ENCODE peak calls at places on chromosomes 5 and 9, in five cellular contexts. J is uterus, L is HL-60, C is K562, S is foreskin keratinocyte. W is an unnamed sample.

GRCh38 chr5:123754167-123754840 is 242.3 kb downstream of the CSNK1G3 start:
- DNase-seq in J (no peak), S (no peak), L (no peak), C (no peak), W (no peak)

GRCh38 chr5:67493676-67494075 is 297.1 kb upstream of the CD180 start:
- DNase-seq in S (no peak), J (no peak), C (no peak), L (no peak), W (no peak)

GRCh38 chr9:107710988-107711387 is 221.4 kb upstream of the KLF4 start:
- DNase-seq in L (no peak), S (no peak), J (no peak), C (no peak), W (no peak)

GRCh38 chr5:72374844-72375243 is 54.7 kb downstream of the PTCD2 start:
- DNase-seq in S (no peak), J (no peak), C (no peak), L (no peak), W (no peak)

GRCh38 chr9:5178126-5178805 is 7.2 kb downstream of the INSL6 start:
- DNase-seq in L (no peak), S (no peak), C (no peak), J (no peak), W (no peak)

GRCh38 chr9:8025532-8025931 is 226.0 kb upstream of the DMAC1 start:
- DNase-seq in L (no peak), J (no peak), S (no peak), C (no peak), W (no peak)

GRCh38 chr5:77241444-77241843 is 31.0 kb downstream of the PDE8B start:
- DNase-seq in L (no peak), C (no peak), J (no peak), S (no peak), W (no peak)

GRCh38 chr5:107672212-107673105 is 1.7 kb upstream of the EFNA5 start:
- DNase-seq in J (peak), L (no peak), C (peak), S (peak), W (peak)

GRCh38 chr5:137666109-137666850 is 69.6 kb downstream of the KLHL3 start:
- DNase-seq in S (no peak), L (peak), J (no peak), C (no peak), W (no peak)

GRCh38 chr9:96874947-96875459 is 20.7 kb upstream of the ZNF782 start:
- DNase-seq in L (no peak), S (peak), C (no peak), J (no peak), W (peak)

GRCh38 chr9:72661401-72662135 is 140.2 kb downstream of the TMC1 start:
- DNase-seq in S (no peak), C (no peak), L (no peak), J (no peak), W (peak)

GRCh38 chr9:93265301-93265971 is 81.5 kb downstream of the WNK2 start:
- DNase-seq in C (peak), S (no peak), J (no peak), L (no peak), W (no peak)

GRCh38 chr9:96251451-96251850 is 50.5 kb downstream of the HSD17B3 start:
- DNase-seq in J (no peak), C (no peak), L (no peak), S (peak), W (peak)

GRCh38 chr5:107557051-107557658 is 113.6 kb downstream of the EFNA5 start:
- DNase-seq in L (no peak), J (no peak), S (peak), C (no peak), W (no peak)

GRCh38 chr9:121743441-121744001 is 92.1 kb downstream of the DAB2IP start:
- DNase-seq in S (no peak), C (peak), J (peak), L (no peak), W (no peak)

GRCh38 chr9:132694144-132694543 is 23.9 kb downstream of the GTF3C4 start:
- DNase-seq in C (peak), S (peak), J (no peak), L (peak), W (no peak)

GRCh38 chr5:31864015-31864414 is 225.1 kb downstream of the PDZD2 start:
- DNase-seq in C (no peak), L (no peak), S (no peak), J (no peak), W (no peak)

GRCh38 chr5:127878174-127878750 is 175.1 kb downstream of the CCDC192 start:
- DNase-seq in J (no peak), S (no peak), L (no peak), C (peak), W (no peak)

GRCh38 chr9:105026451-105026850 is 98.5 kb upstream of the ABCA1 start:
- DNase-seq in C (no peak), L (no peak), S (no peak), J (no peak), W (no peak)

GRCh38 chr9:136629879-136630661 is 32.6 kb upstream of the EGFL7 start:
- DNase-seq in J (peak), S (no peak), L (no peak), C (peak), W (no peak)

GRCh38 chr5:168366124-168366523 is 74.7 kb downstream of the WWC1 start:
- DNase-seq in L (no peak), J (no peak), S (peak), C (no peak), W (no peak)

GRCh38 chr5:132103380-132103951 is 29.9 kb downstream of the CSF2 start:
- DNase-seq in S (peak), J (peak), L (peak), C (peak), W (peak)

GRCh38 chr5:69517763-69518212 is 25.2 kb downstream of the OCLN start:
- DNase-seq in C (no peak), S (no peak), L (no peak), J (no peak), W (peak)

GRCh38 chr9:89749500-89750116 is 144.8 kb downstream of the GADD45G start:
- DNase-seq in J (no peak), L (no peak), C (no peak), S (no peak), W (no peak)

GRCh38 chr5:109479260-109479860 is 69.6 kb upstream of the PJA2 start:
- DNase-seq in L (no peak), C (no peak), J (no peak), S (no peak), W (no peak)

GRCh38 chr5:3222924-3223323 is 372.7 kb upstream of the IRX1 start:
- DNase-seq in L (no peak), S (no peak), C (no peak), J (no peak), W (no peak)

GRCh38 chr5:149517461-149518122 is 33.6 kb downstream of the CSNK1A1 start:
- DNase-seq in L (no peak), S (no peak), J (no peak), C (no peak), W (no peak)

GRCh38 chr5:144048254-144048856 is 122.1 kb downstream of the YIPF5 start:
- DNase-seq in L (no peak), C (no peak), J (no peak), S (no peak), W (no peak)

GRCh38 chr5:90015584-90016018 is 394.0 kb downstream of the CETN3 start:
- DNase-seq in J (no peak), S (peak), L (no peak), C (no peak), W (no peak)

GRCh38 chr5:82011761-82012160 is 39.9 kb downstream of the ATG10 start:
- DNase-seq in S (no peak), J (no peak), L (no peak), C (no peak), W (no peak)

GRCh38 chr9:93128011-93128714 is 5.9 kb downstream of the NINJ1 start:
- DNase-seq in L (no peak), S (no peak), C (no peak), J (peak), W (no peak)

GRCh38 chr5:92838253-92838652 is 742.8 kb downstream of the NR2F1-AS1 start:
- DNase-seq in L (no peak), J (no peak), C (no peak), S (no peak), W (no peak)

GRCh38 chr5:10453564-10453963 is 11.9 kb downstream of the ROPN1L start:
- DNase-seq in C (no peak), J (no peak), L (no peak), S (peak), W (no peak)

GRCh38 chr5:53381-54174 is 38.4 kb upstream of the PLEKHG4B start:
- DNase-seq in C (peak), L (no peak), J (no peak), S (no peak), W (no peak)

GRCh38 chr9:18333157-18333556 is 140.8 kb upstream of the ADAMTSL1 start:
- DNase-seq in J (no peak), S (no peak), L (no peak), C (no peak), W (no peak)

GRCh38 chr5:110851357-110851756 is 112.5 kb downstream of the SLC25A46 start:
- DNase-seq in J (no peak), S (no peak), C (no peak), L (no peak), W (peak)

GRCh38 chr5:175531361-175531760 is 53.0 kb downstream of the SFXN1 start:
- DNase-seq in C (no peak), L (no peak), S (no peak), J (no peak), W (no peak)

GRCh38 chr9:99129091-99129490 is 24.2 kb downstream of the TGFBR1 start:
- DNase-seq in S (no peak), L (no peak), J (no peak), C (no peak), W (no peak)

GRCh38 chr9:99128133-99128406 is 23.2 kb downstream of the TGFBR1 start:
- DNase-seq in L (no peak), S (no peak), J (no peak), C (no peak), W (no peak)

GRCh38 chr9:99126312-99126711 is 21.4 kb downstream of the TGFBR1 start:
- DNase-seq in S (no peak), L (no peak), J (no peak), C (no peak), W (no peak)

GRCh38 chr9:99130069-99130468 is 25.2 kb downstream of the TGFBR1 start:
- DNase-seq in J (no peak), L (peak), C (no peak), S (no peak), W (no peak)

GRCh38 chr9:99127372-99128132 is 22.6 kb downstream of the TGFBR1 start:
- DNase-seq in C (no peak), S (peak), L (no peak), J (no peak), W (peak)
- H3K27ac ChIP-seq in C (no peak), S (peak), L (no peak), J (no peak), W (peak)

DNA sequence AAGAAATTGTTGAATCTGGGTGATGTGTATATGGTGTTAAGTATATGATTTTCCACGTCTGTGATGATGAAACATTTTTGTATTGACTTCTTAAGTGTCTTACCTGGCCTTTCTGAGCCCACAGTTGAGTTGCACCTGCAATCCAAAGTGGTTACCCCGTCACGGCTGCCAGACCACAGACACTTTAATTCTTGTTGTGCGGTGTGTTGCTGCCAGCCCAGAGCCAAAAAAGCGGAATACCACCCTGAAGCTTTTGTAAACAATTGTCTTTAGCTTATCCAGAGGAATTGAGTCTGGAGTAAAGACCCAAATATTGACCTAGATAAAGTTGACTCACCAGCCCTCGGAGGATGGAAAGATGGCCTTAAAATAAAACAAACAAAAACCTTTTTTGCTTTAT is 35.1 kb downstream of the MTAP start:
- DNase-seq in L (no peak), C (no peak), S (no peak), J (no peak), W (no peak)
- H3K27ac ChIP-seq in L (no peak), C (no peak), S (peak), J (no peak), W (peak)

DNA sequence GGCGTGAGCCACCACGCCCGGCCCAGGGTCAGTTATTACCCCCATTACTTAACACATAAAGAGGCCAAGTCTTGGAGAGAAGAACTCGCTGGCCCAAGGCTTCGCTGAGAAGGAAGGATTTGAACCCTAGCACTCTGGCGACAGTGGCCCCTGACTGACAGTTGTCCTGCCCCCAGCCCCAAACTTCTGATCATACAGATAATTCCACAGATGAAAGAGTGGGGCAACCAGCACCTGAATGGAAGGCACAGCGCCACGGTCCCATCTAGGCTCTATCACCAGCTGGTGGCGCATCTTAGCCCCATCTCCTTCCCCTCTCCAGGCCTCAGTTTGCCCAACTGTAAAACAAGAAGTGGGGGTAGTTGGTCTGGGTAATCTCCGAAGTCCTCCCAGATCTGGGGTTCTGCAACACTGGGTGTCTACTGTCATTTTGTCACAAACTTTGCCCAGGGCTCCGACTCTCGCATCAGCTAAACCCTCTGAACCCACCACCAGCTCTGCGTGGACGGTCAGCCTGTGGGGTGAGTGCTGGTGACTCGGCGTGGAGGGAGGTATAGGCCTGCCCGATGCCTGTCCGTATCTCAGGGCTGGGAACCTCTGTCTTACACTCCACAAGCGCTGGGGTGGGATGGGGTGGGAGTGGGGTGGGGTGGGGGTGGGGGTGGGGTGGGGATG is 209.3 kb downstream of the C9orf50 start:
- DNase-seq in S (no peak), L (no peak), C (no peak), J (no peak), W (no peak)
- H3K27ac ChIP-seq in S (no peak), L (no peak), C (no peak), J (peak), W (no peak)

DNA sequence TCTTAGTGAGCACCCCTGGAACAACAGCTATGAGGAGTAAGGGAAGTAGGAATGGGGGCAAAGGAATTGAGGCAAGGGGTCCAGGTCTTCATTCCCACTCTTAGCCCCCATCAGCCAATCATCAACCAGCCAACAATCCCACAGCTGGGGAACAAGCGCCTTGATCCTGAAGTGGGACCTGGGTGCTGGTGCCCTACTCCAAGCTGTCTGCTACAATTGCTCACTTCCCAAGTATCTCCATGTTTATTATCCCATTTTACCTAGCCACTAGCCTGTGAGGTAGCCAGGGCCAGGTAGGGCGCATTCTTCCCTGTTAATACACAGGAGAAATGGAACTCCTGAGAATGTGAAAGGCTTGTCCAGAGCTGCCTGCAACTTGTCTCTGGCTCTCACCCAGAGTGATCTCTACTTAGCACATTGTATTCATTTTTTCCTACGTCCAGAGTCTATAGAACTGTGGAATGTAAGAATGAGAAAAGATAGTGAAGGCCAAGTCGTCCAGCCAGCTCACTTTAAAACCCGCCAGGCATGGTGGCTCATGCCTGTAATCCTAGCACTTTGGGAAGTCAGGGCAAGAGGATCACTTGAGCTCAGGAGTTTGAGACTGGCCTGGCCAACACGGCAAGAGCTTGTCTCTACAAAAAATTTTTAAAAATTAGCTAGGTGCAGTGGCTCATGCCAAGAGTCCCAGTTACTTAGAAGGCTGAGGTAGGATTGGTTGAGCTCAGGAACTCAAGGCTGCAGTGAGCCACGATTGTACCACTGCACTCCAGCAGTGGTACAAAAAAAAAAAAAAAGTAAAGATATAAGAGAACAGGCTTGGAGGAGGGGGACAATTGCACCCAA is 6.2 kb upstream of the DNAJC18 start:
- DNase-seq in S (peak), J (no peak), C (no peak), L (no peak), W (peak)
- H3K27ac ChIP-seq in S (peak), J (no peak), C (no peak), L (no peak), W (peak)

GRCh38 chr5:37208883-37209808 is 40.0 kb downstream of the CPLANE1 start:
- DNase-seq in C (no peak), J (peak), S (no peak), L (no peak), W (no peak)

GRCh38 chr5:37217976-37218375 is 31.2 kb downstream of the CPLANE1 start:
- DNase-seq in L (no peak), J (no peak), S (no peak), C (no peak), W (no peak)

GRCh38 chr5:37211661-37212060 is 37.5 kb downstream of the CPLANE1 start:
- DNase-seq in C (no peak), J (no peak), L (no peak), S (no peak), W (no peak)

GRCh38 chr5:37212096-37212495 is 37.1 kb downstream of the CPLANE1 start:
- DNase-seq in L (no peak), C (no peak), J (no peak), S (no peak), W (no peak)

GRCh38 chr5:37214550-37214949 is 34.6 kb downstream of the CPLANE1 start:
- DNase-seq in J (no peak), L (no peak), C (no peak), S (no peak), W (no peak)
- H3K27ac ChIP-seq in J (no peak), L (no peak), C (no peak), S (no peak), W (no peak)